ENCODE peak calls at places on chromosomes 3 and 15, in eight cellular contexts. G, Y, P, H, R, D, B and M are unnamed samples.

GRCh38 chr15:70088887-70089691 is 8.6 kb downstream of the TLE3 start:
- DNase-seq in H (peak), D (no peak), Y (no peak), R (no peak), G (no peak), B (no peak), P (no peak), M (no peak)

GRCh38 chr3:194277547-194278091 is 73.5 kb downstream of the CPN2 start:
- DNase-seq in B (no peak), P (no peak), D (peak), G (no peak), R (no peak), H (peak), Y (no peak), M (no peak)

GRCh38 chr3:39757312-39757711 is 52.1 kb upstream of the MYRIP start:
- DNase-seq in H (no peak), B (no peak), R (no peak), P (no peak), D (no peak), Y (no peak), G (no peak), M (no peak)

GRCh38 chr15:71301958-71302621 is 186.8 kb downstream of the THSD4 start:
- DNase-seq in Y (no peak), P (no peak), H (peak), B (no peak), D (no peak), G (no peak), R (no peak), M (no peak)

GRCh38 chr15:60673918-60674558 is 195.1 kb upstream of the ICE2 start:
- DNase-seq in R (no peak), B (no peak), D (peak), Y (no peak), H (peak), P (no peak), G (peak), M (peak)

GRCh38 chr3:150868282-150868681 is 37.0 kb downstream of the MINDY4B start:
- DNase-seq in H (no peak), G (no peak), B (no peak), Y (no peak), P (no peak), D (no peak), R (no peak), M (no peak)

GRCh38 chr15:74264081-74264501 is 28.0 kb downstream of the CCDC33 start:
- DNase-seq in H (no peak), Y (peak), D (no peak), R (no peak), B (no peak), P (no peak), G (peak), M (no peak)

GRCh38 chr15:28960979-28961378 is 75.2 kb downstream of the APBA2 start:
- DNase-seq in D (peak), G (no peak), H (peak), Y (no peak), R (no peak), P (no peak), B (no peak), M (no peak)

GRCh38 chr3:31971607-31972006 is 9.5 kb downstream of the OSBPL10 start:
- DNase-seq in D (no peak), G (no peak), Y (no peak), R (no peak), B (no peak), H (no peak), P (no peak), M (no peak)

GRCh38 chr3:149120051-149120972 is 9.1 kb upstream of the HPS3 start:
- DNase-seq in P (peak), D (no peak), B (no peak), R (no peak), G (peak), H (peak), Y (no peak), M (no peak)

GRCh38 chr15:64524778-64525177 is 64.4 kb downstream of the ZNF609 start:
- DNase-seq in D (no peak), P (no peak), Y (no peak), G (no peak), H (peak), R (no peak), B (no peak), M (no peak)

GRCh38 chr15:89399070-89399389 is 64.4 kb upstream of the POLG start:
- DNase-seq in H (no peak), Y (no peak), D (no peak), G (no peak), R (no peak), B (no peak), P (no peak), M (no peak)

GRCh38 chr15:58918239-58918638 is 15.2 kb downstream of the SLTM start:
- DNase-seq in H (peak), P (no peak), R (no peak), B (no peak), D (no peak), Y (no peak), G (no peak), M (no peak)

GRCh38 chr3:130260821-130261402 is 84.6 kb upstream of the COL6A5 start:
- DNase-seq in P (no peak), D (no peak), G (no peak), B (no peak), R (no peak), H (no peak), Y (no peak), M (no peak)

GRCh38 chr15:100454148-100454547 is 74.6 kb downstream of the CERS3 start:
- DNase-seq in R (no peak), P (no peak), B (no peak), G (no peak), Y (no peak), D (no peak), H (no peak), M (no peak)